ENCODE peak calls at places on chromosomes 7 and 10, in six cellular contexts. H is fibroblast of lung, I is IMR-90, G is neural progenitor cell, T is hepatocyte, P is H1. F is an unnamed sample.

GRCh38 chr7:142300689-142301088 is 42.8 kb upstream of the PRSS58 start:
- DNase-seq in H (no peak), G (peak; percentile 45), I (no peak), P (peak; percentile 86), T (no peak), F (no peak)

GRCh38 chr7:14766747-14767146 is 135.8 kb downstream of the DGKB start:
- DNase-seq in T (no peak), H (no peak), G (no peak), P (no peak), I (no peak), F (peak; percentile 50)

GRCh38 chr7:134441264-134441663 is 17.6 kb downstream of the AKR1B1 start:
- DNase-seq in P (no peak), G (no peak), I (no peak), T (no peak), H (no peak), F (no peak)

GRCh38 chr10:24255115-24255895 is 46.4 kb downstream of the KIAA1217 start:
- DNase-seq in G (peak; percentile 68), P (no peak), H (no peak), I (no peak), T (peak; percentile 44), F (peak; percentile 49)

GRCh38 chr7:26648429-26649015 is 215.9 kb downstream of the SKAP2 start:
- DNase-seq in P (no peak), I (peak; percentile 76), G (no peak), H (peak; percentile 53), T (no peak), F (peak; percentile 78)

GRCh38 chr10:4283841-4284610 is 499.0 kb upstream of the KLF6 start:
- DNase-seq in I (peak; percentile 82), T (no peak), P (no peak), G (no peak), H (peak; percentile 99), F (peak; percentile 59)

GRCh38 chr7:19619122-19619521 is 89.7 kb downstream of the POLR1F start:
- DNase-seq in H (no peak), T (no peak), I (no peak), P (no peak), G (no peak), F (peak; percentile 7)

GRCh38 chr10:60480865-60481563 is 91.3 kb upstream of the ANK3 start:
- DNase-seq in I (peak; percentile 76), G (no peak), H (peak; percentile 92), T (peak; percentile 60), P (no peak), F (peak; percentile 87)

GRCh38 chr10:71389768-71390434 is 6.8 kb upstream of the CDH23 start:
- DNase-seq in G (no peak), T (no peak), I (no peak), P (no peak), H (no peak), F (no peak)

GRCh38 chr10:118585794-118586193 is 9.7 kb downstream of the PRLHR start:
- DNase-seq in G (no peak), P (no peak), H (no peak), I (no peak), T (no peak), F (no peak)

DNA sequence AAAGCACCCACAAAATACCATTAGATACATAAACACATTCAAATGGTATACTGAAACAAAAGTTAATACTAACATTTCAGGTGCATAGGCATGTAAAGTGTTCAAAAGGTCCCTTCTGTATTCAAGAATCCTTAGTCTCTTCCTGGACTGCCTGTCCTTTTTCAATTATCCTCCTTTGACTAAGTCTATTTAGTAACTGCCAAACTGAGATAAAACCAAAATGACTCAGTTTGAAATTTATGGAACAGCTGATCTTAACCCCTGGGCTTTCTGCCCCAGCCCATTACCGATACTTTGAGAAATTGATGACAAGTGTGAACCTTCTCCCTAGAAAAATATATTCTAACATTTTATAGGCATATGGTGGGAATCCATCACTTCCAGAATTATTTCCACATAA is 5.4 kb downstream of the EPC1 start:
- DNase-seq in I (no peak), P (no peak), G (no peak), T (no peak), H (no peak), F (peak; percentile 45)
- H4K20me1 ChIP-seq in I (peaks cover 82% of the 10 kb centered on the region), P (peaks cover 5% of the 10 kb centered on the region), G (peaks cover 69% of the 10 kb centered on the region), T (peaks cover 93% of the 10 kb centered on the region), H (peaks cover 11% of the 10 kb centered on the region), F (peaks cover 75% of the 10 kb centered on the region)

GRCh38 chr10:6098156-6098555 is 9.3 kb downstream of the RBM17 start:
- DNase-seq in H (no peak), G (no peak), I (no peak), T (no peak), P (no peak), F (no peak)

GRCh38 chr10:6101181-6101580 is 12.3 kb downstream of the RBM17 start:
- DNase-seq in H (no peak), P (no peak), G (no peak), I (no peak), T (no peak), F (no peak)

GRCh38 chr10:6095810-6096209 is 7.0 kb downstream of the RBM17 start:
- DNase-seq in G (no peak), I (no peak), T (no peak), P (no peak), H (no peak), F (no peak)

GRCh38 chr10:6100370-6100769 is 11.5 kb downstream of the RBM17 start:
- DNase-seq in G (no peak), H (no peak), P (no peak), T (no peak), I (no peak), F (no peak)

GRCh38 chr10:6097063-6097462 is 8.2 kb downstream of the RBM17 start:
- DNase-seq in P (no peak), T (no peak), G (no peak), I (no peak), H (no peak), F (no peak)
- H4K20me1 ChIP-seq in P (peaks cover 13% of the 10 kb centered on the region), T (peaks cover 51% of the 10 kb centered on the region), G (peaks cover 81% of the 10 kb centered on the region), I (peaks cover 53% of the 10 kb centered on the region), H (no peaks in the 10 kb centered on the region), F (peaks cover 13% of the 10 kb centered on the region)

DNA sequence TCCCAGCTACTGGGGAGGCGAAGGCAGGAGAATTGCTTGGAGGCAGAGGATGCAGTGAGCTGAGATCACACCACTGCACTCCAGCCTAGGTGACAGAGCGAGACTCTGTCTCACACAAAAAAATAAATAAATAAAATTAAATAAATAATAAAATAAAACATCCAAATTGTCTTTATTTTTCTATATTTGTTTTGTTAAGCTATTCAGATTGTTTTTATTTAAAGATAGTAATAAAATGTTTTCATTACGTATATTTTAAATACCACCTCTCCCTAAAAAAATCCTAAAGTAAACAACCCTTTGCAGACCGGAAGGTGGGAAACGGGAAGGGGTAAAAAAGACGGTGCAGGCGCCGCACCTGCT is 70.7 kb upstream of the TNRC18 start:
- DNase-seq in T (no peak), P (no peak), G (no peak), H (no peak), I (no peak), F (no peak)
- H4K20me1 ChIP-seq in T (no peaks in the 10 kb centered on the region), P (peaks cover 17% of the 10 kb centered on the region), G (peaks cover 11% of the 10 kb centered on the region), H (no peaks in the 10 kb centered on the region), I (peaks cover 39% of the 10 kb centered on the region), F (no peaks in the 10 kb centered on the region)

GRCh38 chr7:28018446-28018845 is 162.1 kb downstream of the JAZF1 start:
- DNase-seq in T (no peak), I (peak; percentile 70), H (peak; percentile 40), G (no peak), P (no peak), F (peak; percentile 63)

GRCh38 chr7:28018851-28019465 is 161.6 kb downstream of the JAZF1 start:
- DNase-seq in T (no peak), P (no peak), I (peak; percentile 40), G (peak; percentile 25), H (no peak), F (no peak)

GRCh38 chr7:28017372-28017771 is 163.2 kb downstream of the JAZF1 start:
- DNase-seq in H (peak; percentile 40), P (no peak), G (no peak), T (no peak), I (peak; percentile 55), F (peak; percentile 58)

GRCh38 chr7:28018020-28018419 is 162.6 kb downstream of the JAZF1 start:
- DNase-seq in T (no peak), I (no peak), H (no peak), G (no peak), P (no peak), F (no peak)

GRCh38 chr7:28020302-28020940 is 160.2 kb downstream of the JAZF1 start:
- DNase-seq in P (peak; percentile 68), T (peak; percentile 86), I (peak; percentile 77), G (peak; percentile 85), H (peak; percentile 86), F (peak; percentile 85)
- H4K20me1 ChIP-seq in P (no peaks in the 10 kb centered on the region), T (no peaks in the 10 kb centered on the region), I (peaks cover 26% of the 10 kb centered on the region), G (no peaks in the 10 kb centered on the region), H (no peaks in the 10 kb centered on the region), F (no peaks in the 10 kb centered on the region)

GRCh38 chr7:6228363-6228762 is 44.1 kb downstream of the CYTH3 start:
- DNase-seq in I (peak; percentile 33), H (peak; percentile 72), P (no peak), G (no peak), T (no peak), F (peak; percentile 35)
- H4K20me1 ChIP-seq in I (peaks cover 14% of the 10 kb centered on the region), H (no peaks in the 10 kb centered on the region), P (no peaks in the 10 kb centered on the region), G (peaks cover 3% of the 10 kb centered on the region), T (no peaks in the 10 kb centered on the region), F (peaks cover 5% of the 10 kb centered on the region)

GRCh38 chr7:151103973-151104372 is 17.7 kb downstream of the AGAP3 start:
- DNase-seq in T (no peak), I (no peak), P (no peak), G (no peak), H (no peak), F (no peak)

GRCh38 chr7:151101621-151102396 is 15.5 kb downstream of the AGAP3 start:
- DNase-seq in G (no peak), P (no peak), T (no peak), I (no peak), H (no peak), F (no peak)

GRCh38 chr7:151107882-151108281 is 21.6 kb downstream of the AGAP3 start:
- DNase-seq in G (no peak), P (no peak), I (no peak), H (no peak), T (no peak), F (no peak)

GRCh38 chr7:151102991-151103390 is 16.7 kb downstream of the AGAP3 start:
- DNase-seq in I (no peak), P (no peak), G (no peak), H (no peak), T (no peak), F (no peak)

DNA sequence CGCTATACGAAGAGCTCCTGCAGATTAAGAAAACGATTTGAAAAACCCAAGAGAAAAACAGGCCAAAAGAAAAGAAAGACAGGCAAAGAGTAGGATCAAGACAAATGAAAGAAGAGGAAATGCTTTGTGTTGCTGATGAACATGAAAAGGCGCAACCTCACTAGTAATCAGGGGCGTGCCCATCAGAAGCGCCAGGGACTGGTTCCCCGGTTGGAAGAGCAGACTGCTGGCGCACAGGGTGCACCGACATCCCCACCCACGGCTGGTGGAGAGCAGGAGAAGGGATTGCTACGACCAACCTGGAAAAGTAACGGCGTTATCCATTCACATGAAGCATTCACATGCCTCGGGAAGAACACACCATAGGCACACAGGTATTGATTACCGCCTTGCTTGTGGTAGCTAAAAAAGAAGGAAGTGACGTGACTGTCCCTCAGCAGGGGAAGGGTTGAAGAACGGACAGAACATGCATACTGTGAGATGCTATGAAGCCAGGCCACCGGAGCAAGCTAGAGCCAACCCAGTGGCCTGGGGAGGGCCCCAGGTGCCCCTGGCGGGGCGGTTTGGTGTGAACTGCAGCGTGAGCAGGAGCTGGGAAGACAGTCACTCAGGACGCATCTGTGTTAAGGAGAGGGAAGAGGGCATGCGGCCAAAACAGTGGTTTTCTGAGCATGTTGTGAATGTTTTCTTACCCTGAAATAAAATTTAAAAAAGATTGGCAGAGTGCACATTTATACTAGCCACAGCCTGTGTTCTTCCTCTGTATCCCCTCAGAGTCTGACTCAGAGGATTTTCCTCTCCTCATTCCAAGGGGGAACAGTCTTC is 18.3 kb downstream of the AGAP3 start:
- DNase-seq in P (peak; percentile 67), I (peak; percentile 89), T (no peak), H (peak; percentile 61), G (peak; percentile 36), F (peak; percentile 35)
- H4K20me1 ChIP-seq in P (peaks cover 36% of the 10 kb centered on the region), I (peaks cover 87% of the 10 kb centered on the region), T (peaks cover 67% of the 10 kb centered on the region), H (no peaks in the 10 kb centered on the region), G (peaks cover 81% of the 10 kb centered on the region), F (peaks cover 2% of the 10 kb centered on the region)

GRCh38 chr7:92827464-92827863 is 8.9 kb downstream of the CDK6 start:
- DNase-seq in P (no peak), G (no peak), H (no peak), T (no peak), I (no peak), F (no peak)
- H4K20me1 ChIP-seq in P (no peaks in the 10 kb centered on the region), G (no peaks in the 10 kb centered on the region), H (no peaks in the 10 kb centered on the region), T (peaks cover 26% of the 10 kb centered on the region), I (peaks cover 77% of the 10 kb centered on the region), F (no peaks in the 10 kb centered on the region)

F was measured in GM23248.